ENCODE peak calls at places on chromosomes 1 and 21, in five cellular contexts. One of them, this sample, is unnamed. For H3K27me3, the result is how much of the 10 kb centered on the place peaks cover.

GRCh38 chr1:54404939-54405880 is 984 bp downstream of the SSBP3 start:
- DNase-seq in psoas muscle: peak
- DNase-seq in naive thymus-derived CD4-positive, alpha-beta T cell: peak
- DNase-seq in uterus: no peak
- DNase-seq in mammary epithelial cell: peak
- DNase-seq in this sample: no peak

GRCh38 chr1:175154595-175155472 is 37.7 kb downstream of the KIAA0040 start:
- DNase-seq in uterus: peak
- DNase-seq in mammary epithelial cell: peak
- DNase-seq in naive thymus-derived CD4-positive, alpha-beta T cell: peak
- DNase-seq in psoas muscle: peak
- DNase-seq in this sample: peak

GRCh38 chr1:43331688-43332087 is 5.9 kb upstream of the MPL start:
- DNase-seq in uterus: no peak
- DNase-seq in psoas muscle: no peak
- DNase-seq in naive thymus-derived CD4-positive, alpha-beta T cell: no peak
- DNase-seq in mammary epithelial cell: no peak
- DNase-seq in this sample: no peak

GRCh38 chr1:92899780-92900179 is 61.5 kb downstream of the DIPK1A start:
- DNase-seq in naive thymus-derived CD4-positive, alpha-beta T cell: no peak
- DNase-seq in mammary epithelial cell: no peak
- DNase-seq in psoas muscle: no peak
- DNase-seq in uterus: no peak
- DNase-seq in this sample: no peak

GRCh38 chr1:247173431-247173830 is 1.6 kb upstream of the ZNF124 start:
- DNase-seq in mammary epithelial cell: no peak
- DNase-seq in uterus: no peak
- DNase-seq in psoas muscle: no peak
- DNase-seq in naive thymus-derived CD4-positive, alpha-beta T cell: no peak
- DNase-seq in this sample: no peak

GRCh38 chr1:46491500-46492268 is 2.0 kb downstream of the DMBX1 start:
- DNase-seq in psoas muscle: no peak
- DNase-seq in mammary epithelial cell: no peak
- DNase-seq in naive thymus-derived CD4-positive, alpha-beta T cell: no peak
- DNase-seq in uterus: no peak
- DNase-seq in this sample: no peak

GRCh38 chr1:180600301-180600700 is 31.5 kb upstream of the XPR1 start:
- DNase-seq in uterus: no peak
- DNase-seq in psoas muscle: no peak
- DNase-seq in naive thymus-derived CD4-positive, alpha-beta T cell: no peak
- DNase-seq in mammary epithelial cell: no peak
- DNase-seq in this sample: no peak

GRCh38 chr1:93516164-93516563 is 68.2 kb downstream of the FNBP1L start:
- DNase-seq in mammary epithelial cell: peak
- DNase-seq in psoas muscle: no peak
- DNase-seq in naive thymus-derived CD4-positive, alpha-beta T cell: no peak
- DNase-seq in uterus: no peak
- DNase-seq in this sample: no peak

GRCh38 chr1:43008425-43009108 is 49.9 kb upstream of the SLC2A1 start:
- DNase-seq in naive thymus-derived CD4-positive, alpha-beta T cell: no peak
- DNase-seq in psoas muscle: no peak
- DNase-seq in mammary epithelial cell: no peak
- DNase-seq in uterus: no peak
- DNase-seq in this sample: no peak

GRCh38 chr21:17463441-17463840 is 49.4 kb upstream of the CXADR start:
- DNase-seq in psoas muscle: no peak
- DNase-seq in naive thymus-derived CD4-positive, alpha-beta T cell: no peak
- DNase-seq in mammary epithelial cell: peak
- DNase-seq in uterus: peak
- DNase-seq in this sample: no peak

GRCh38 chr1:193914871-193915270 is 728.5 kb upstream of the B3GALT2 start:
- DNase-seq in uterus: no peak
- DNase-seq in psoas muscle: no peak
- DNase-seq in naive thymus-derived CD4-positive, alpha-beta T cell: no peak
- DNase-seq in mammary epithelial cell: no peak
- DNase-seq in this sample: no peak

GRCh38 chr1:163427336-163427735 is 105.6 kb downstream of the NUF2 start:
- DNase-seq in naive thymus-derived CD4-positive, alpha-beta T cell: no peak
- DNase-seq in uterus: no peak
- DNase-seq in mammary epithelial cell: no peak
- DNase-seq in psoas muscle: no peak
- DNase-seq in this sample: no peak

GRCh38 chr1:228172591-228173527 is 7.3 kb downstream of the IBA57 start:
- DNase-seq in mammary epithelial cell: no peak
- DNase-seq in naive thymus-derived CD4-positive, alpha-beta T cell: no peak
- DNase-seq in uterus: no peak
- DNase-seq in psoas muscle: no peak
- DNase-seq in this sample: no peak

GRCh38 chr1:204410764-204411450 is 710 bp downstream of the PPP1R15B start:
- DNase-seq in mammary epithelial cell: peak
- DNase-seq in uterus: peak
- DNase-seq in naive thymus-derived CD4-positive, alpha-beta T cell: peak
- DNase-seq in psoas muscle: peak
- DNase-seq in this sample: peak

GRCh38 chr21:41345934-41346685 is 15.7 kb upstream of the MX2 start:
- DNase-seq in naive thymus-derived CD4-positive, alpha-beta T cell: no peak
- DNase-seq in mammary epithelial cell: no peak
- DNase-seq in psoas muscle: no peak
- DNase-seq in uterus: no peak
- DNase-seq in this sample: no peak

GRCh38 chr1:89692601-89693503 is 59.9 kb downstream of the LRRC8C start:
- DNase-seq in psoas muscle: no peak
- DNase-seq in naive thymus-derived CD4-positive, alpha-beta T cell: no peak
- DNase-seq in uterus: no peak
- DNase-seq in mammary epithelial cell: no peak
- DNase-seq in this sample: no peak

DNA sequence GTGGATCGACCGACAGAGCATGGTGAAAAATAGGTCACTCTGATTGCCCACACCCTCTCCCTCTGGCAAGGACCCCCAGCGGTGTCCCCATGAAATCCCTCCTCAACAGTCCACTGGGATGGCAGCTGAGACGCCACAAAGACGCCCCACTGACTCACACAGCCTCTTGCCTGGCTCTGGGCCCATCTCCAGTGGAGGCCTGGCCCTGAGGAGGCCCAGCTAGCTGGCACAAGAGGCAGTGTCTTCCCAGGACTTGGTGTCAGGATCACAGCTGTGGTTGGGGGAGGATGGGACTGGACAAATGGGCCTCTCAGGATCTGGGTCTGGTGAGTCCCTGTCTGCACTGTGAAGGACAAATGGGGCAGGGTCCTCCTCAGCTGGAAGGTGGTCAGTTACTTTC is 4.6 kb downstream of the ALX3 start:
- DNase-seq in naive thymus-derived CD4-positive, alpha-beta T cell: no peak
- DNase-seq in uterus: no peak
- DNase-seq in psoas muscle: no peak
- DNase-seq in mammary epithelial cell: no peak
- DNase-seq in this sample: no peak
- H3K27me3 ChIP-seq in naive thymus-derived CD4-positive, alpha-beta T cell: under half
- H3K27me3 ChIP-seq in uterus: under half
- H3K27me3 ChIP-seq in psoas muscle: under half
- H3K27me3 ChIP-seq in mammary epithelial cell: under half
- H3K27me3 ChIP-seq in this sample: under half

GRCh38 chr1:23357112-23357908 is 12.3 kb downstream of the ZNF436 start:
- DNase-seq in naive thymus-derived CD4-positive, alpha-beta T cell: no peak
- DNase-seq in psoas muscle: no peak
- DNase-seq in mammary epithelial cell: no peak
- DNase-seq in uterus: no peak
- DNase-seq in this sample: no peak

GRCh38 chr1:23354260-23354659 is 10.2 kb upstream of the HNRNPR start:
- DNase-seq in naive thymus-derived CD4-positive, alpha-beta T cell: no peak
- DNase-seq in psoas muscle: no peak
- DNase-seq in mammary epithelial cell: no peak
- DNase-seq in uterus: no peak
- DNase-seq in this sample: no peak

GRCh38 chr1:23356451-23356850 is 12.4 kb upstream of the HNRNPR start:
- DNase-seq in uterus: no peak
- DNase-seq in naive thymus-derived CD4-positive, alpha-beta T cell: no peak
- DNase-seq in mammary epithelial cell: no peak
- DNase-seq in psoas muscle: no peak
- DNase-seq in this sample: no peak

GRCh38 chr1:23362218-23362713 is 7.4 kb downstream of the ZNF436 start:
- DNase-seq in naive thymus-derived CD4-positive, alpha-beta T cell: no peak
- DNase-seq in psoas muscle: no peak
- DNase-seq in mammary epithelial cell: no peak
- DNase-seq in uterus: no peak
- DNase-seq in this sample: no peak

GRCh38 chr1:23358310-23358709 is 11.3 kb downstream of the ZNF436 start:
- DNase-seq in psoas muscle: no peak
- DNase-seq in mammary epithelial cell: no peak
- DNase-seq in uterus: no peak
- DNase-seq in naive thymus-derived CD4-positive, alpha-beta T cell: no peak
- DNase-seq in this sample: no peak
- H3K27me3 ChIP-seq in psoas muscle: under half
- H3K27me3 ChIP-seq in mammary epithelial cell: under half
- H3K27me3 ChIP-seq in uterus: under half
- H3K27me3 ChIP-seq in naive thymus-derived CD4-positive, alpha-beta T cell: under half
- H3K27me3 ChIP-seq in this sample: under half

DNA sequence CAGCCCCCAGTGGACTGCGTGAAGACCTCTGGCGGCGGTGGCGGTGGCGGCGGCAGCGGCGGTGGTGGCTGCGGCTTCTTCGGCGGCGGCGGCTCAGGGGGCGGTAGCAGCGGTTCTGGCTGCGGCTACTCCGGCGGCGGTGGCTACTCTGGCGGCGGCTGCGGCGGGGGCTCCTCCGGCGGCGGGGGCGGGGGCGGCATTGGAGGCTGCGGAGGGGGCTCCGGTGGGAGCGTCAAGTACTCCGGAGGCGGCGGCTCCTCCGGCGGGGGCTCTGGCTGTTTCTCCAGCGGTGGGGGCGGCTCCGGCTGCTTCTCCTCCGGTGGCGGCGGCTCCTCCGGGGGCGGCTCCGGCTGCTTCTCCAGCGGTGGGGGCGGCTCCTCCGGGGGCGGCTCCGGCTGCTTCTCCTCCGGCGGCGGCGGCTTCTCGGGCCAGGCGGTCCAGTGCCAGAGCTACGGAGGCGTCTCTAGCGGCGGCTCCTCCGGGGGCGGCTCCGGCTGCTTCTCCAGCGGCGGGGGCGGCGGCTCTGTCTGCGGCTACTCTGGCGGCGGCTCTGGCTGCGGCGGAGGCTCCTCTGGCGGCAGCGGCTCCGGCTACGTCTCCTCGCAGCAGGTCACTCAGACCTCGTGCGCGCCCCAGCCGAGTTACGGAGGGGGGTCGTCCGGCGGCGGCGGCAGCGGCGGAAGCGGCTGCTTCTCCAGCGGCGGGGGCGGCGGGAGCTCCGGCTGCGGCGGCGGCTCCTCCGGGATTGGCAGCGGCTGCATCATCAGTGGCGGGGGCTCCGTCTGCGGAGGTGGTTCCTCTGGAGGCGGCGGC is 1.7 kb downstream of the LORICRIN start:
- DNase-seq in mammary epithelial cell: no peak
- DNase-seq in psoas muscle: peak
- DNase-seq in uterus: no peak
- DNase-seq in naive thymus-derived CD4-positive, alpha-beta T cell: peak
- DNase-seq in this sample: no peak
- H3K27me3 ChIP-seq in mammary epithelial cell: under half
- H3K27me3 ChIP-seq in psoas muscle: half or more
- H3K27me3 ChIP-seq in uterus: under half
- H3K27me3 ChIP-seq in naive thymus-derived CD4-positive, alpha-beta T cell: under half
- H3K27me3 ChIP-seq in this sample: under half

DNA sequence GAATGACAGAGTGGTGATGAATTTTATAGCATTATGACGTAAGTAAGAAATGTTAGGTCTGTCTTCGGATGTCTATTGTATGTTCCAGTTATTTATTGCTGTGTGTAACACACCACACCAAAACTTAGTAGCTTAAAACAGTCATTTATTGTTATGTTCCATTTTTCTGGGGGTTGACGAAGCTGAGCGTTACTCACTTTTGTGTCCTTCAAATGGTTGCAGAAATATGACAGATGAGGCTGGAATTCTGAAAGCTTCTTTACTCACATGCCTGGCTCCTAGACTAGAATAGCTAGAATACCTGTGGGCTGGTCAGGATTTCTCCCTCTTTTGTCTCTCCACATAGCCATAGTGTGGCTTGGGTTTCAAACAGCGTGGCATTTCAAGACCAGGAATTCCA is 62.1 kb upstream of the S1PR1 start:
- DNase-seq in mammary epithelial cell: peak
- DNase-seq in naive thymus-derived CD4-positive, alpha-beta T cell: no peak
- DNase-seq in psoas muscle: no peak
- DNase-seq in uterus: no peak
- DNase-seq in this sample: no peak
- H3K27me3 ChIP-seq in mammary epithelial cell: under half
- H3K27me3 ChIP-seq in naive thymus-derived CD4-positive, alpha-beta T cell: under half
- H3K27me3 ChIP-seq in psoas muscle: under half
- H3K27me3 ChIP-seq in uterus: under half
- H3K27me3 ChIP-seq in this sample: under half

GRCh38 chr1:18288609-18289219 is 181.1 kb downstream of the IGSF21 start:
- DNase-seq in psoas muscle: no peak
- DNase-seq in naive thymus-derived CD4-positive, alpha-beta T cell: no peak
- DNase-seq in mammary epithelial cell: no peak
- DNase-seq in uterus: no peak
- DNase-seq in this sample: no peak
- H3K27me3 ChIP-seq in psoas muscle: under half
- H3K27me3 ChIP-seq in naive thymus-derived CD4-positive, alpha-beta T cell: under half
- H3K27me3 ChIP-seq in mammary epithelial cell: under half
- H3K27me3 ChIP-seq in uterus: under half
- H3K27me3 ChIP-seq in this sample: under half

GRCh38 chr1:156407760-156408159 is 38.7 kb downstream of the RHBG start:
- DNase-seq in naive thymus-derived CD4-positive, alpha-beta T cell: no peak
- DNase-seq in psoas muscle: no peak
- DNase-seq in uterus: no peak
- DNase-seq in mammary epithelial cell: no peak
- DNase-seq in this sample: no peak
- H3K27me3 ChIP-seq in naive thymus-derived CD4-positive, alpha-beta T cell: under half
- H3K27me3 ChIP-seq in psoas muscle: under half
- H3K27me3 ChIP-seq in uterus: under half
- H3K27me3 ChIP-seq in mammary epithelial cell: under half
- H3K27me3 ChIP-seq in this sample: under half

GRCh38 chr1:16077430-16078245 is 4.2 kb upstream of the FAM131C start:
- DNase-seq in psoas muscle: peak
- DNase-seq in uterus: no peak
- DNase-seq in naive thymus-derived CD4-positive, alpha-beta T cell: no peak
- DNase-seq in mammary epithelial cell: no peak
- DNase-seq in this sample: no peak

GRCh38 chr1:16075337-16076002 is 2.0 kb upstream of the FAM131C start:
- DNase-seq in naive thymus-derived CD4-positive, alpha-beta T cell: no peak
- DNase-seq in mammary epithelial cell: no peak
- DNase-seq in psoas muscle: no peak
- DNase-seq in uterus: peak
- DNase-seq in this sample: no peak

GRCh38 chr1:16076871-16077250 is 3.4 kb upstream of the FAM131C start:
- DNase-seq in uterus: no peak
- DNase-seq in mammary epithelial cell: no peak
- DNase-seq in naive thymus-derived CD4-positive, alpha-beta T cell: no peak
- DNase-seq in psoas muscle: peak
- DNase-seq in this sample: no peak

GRCh38 chr1:16074217-16074616 is 766 bp upstream of the FAM131C start:
- DNase-seq in naive thymus-derived CD4-positive, alpha-beta T cell: no peak
- DNase-seq in mammary epithelial cell: no peak
- DNase-seq in psoas muscle: no peak
- DNase-seq in uterus: no peak
- DNase-seq in this sample: no peak

GRCh38 chr1:16076003-16076870 is 2.8 kb upstream of the FAM131C start:
- DNase-seq in naive thymus-derived CD4-positive, alpha-beta T cell: no peak
- DNase-seq in mammary epithelial cell: peak
- DNase-seq in uterus: peak
- DNase-seq in psoas muscle: peak
- DNase-seq in this sample: no peak
- H3K27me3 ChIP-seq in naive thymus-derived CD4-positive, alpha-beta T cell: under half
- H3K27me3 ChIP-seq in mammary epithelial cell: under half
- H3K27me3 ChIP-seq in uterus: under half
- H3K27me3 ChIP-seq in psoas muscle: under half
- H3K27me3 ChIP-seq in this sample: under half

This sample was measured in lung.